ENCODE peak calls at places on chromosome 18, in ten cellular contexts. One of them, this sample, is unnamed.
A peak's percentile ranks its signal among the peaks of the same experiment; 100 is the strongest.

GRCh38 chr18:51196116-51196810 is 1.2 kb downstream of the MEX3C start:
- DNase-seq in H54: no peak
- DNase-seq in uterus: peak; percentile 43
- DNase-seq in Peyer's patch: peak; percentile 39
- DNase-seq in testis: peak; percentile 49
- DNase-seq in spleen: peak; percentile 93
- DNase-seq in adrenal gland: peak; percentile 60
- DNase-seq in right lobe of liver: peak; percentile 66
- DNase-seq in transverse colon: peak; percentile 53
- DNase-seq in breast epithelium: no peak
- DNase-seq in this sample: no peak

GRCh38 chr18:37434161-37434860 is 131.3 kb downstream of the CELF4 start:
- DNase-seq in uterus: no peak
- DNase-seq in right lobe of liver: no peak
- DNase-seq in breast epithelium: no peak
- DNase-seq in testis: no peak
- DNase-seq in Peyer's patch: no peak
- DNase-seq in H54: no peak
- DNase-seq in adrenal gland: no peak
- DNase-seq in transverse colon: no peak
- DNase-seq in spleen: no peak
- DNase-seq in this sample: no peak

GRCh38 chr18:50283469-50284209 is 2.3 kb upstream of the MBD1 start:
- DNase-seq in transverse colon: no peak
- DNase-seq in testis: no peak
- DNase-seq in right lobe of liver: peak; percentile 37
- DNase-seq in H54: no peak
- DNase-seq in adrenal gland: no peak
- DNase-seq in spleen: no peak
- DNase-seq in Peyer's patch: no peak
- DNase-seq in uterus: no peak
- DNase-seq in breast epithelium: no peak
- DNase-seq in this sample: no peak

GRCh38 chr18:31679133-31679731 is 5.1 kb downstream of the B4GALT6 start:
- DNase-seq in uterus: no peak
- DNase-seq in Peyer's patch: no peak
- DNase-seq in right lobe of liver: no peak
- DNase-seq in transverse colon: no peak
- DNase-seq in breast epithelium: no peak
- DNase-seq in adrenal gland: no peak
- DNase-seq in testis: no peak
- DNase-seq in H54: peak; percentile 28
- DNase-seq in spleen: no peak
- DNase-seq in this sample: no peak

GRCh38 chr18:2147866-2148265 is 423.4 kb downstream of the METTL4 start:
- DNase-seq in Peyer's patch: no peak
- DNase-seq in H54: peak; percentile 6
- DNase-seq in transverse colon: no peak
- DNase-seq in adrenal gland: no peak
- DNase-seq in spleen: no peak
- DNase-seq in testis: no peak
- DNase-seq in uterus: peak; percentile 14
- DNase-seq in breast epithelium: no peak
- DNase-seq in right lobe of liver: no peak
- DNase-seq in this sample: no peak

GRCh38 chr18:50377061-50377798 is 2.4 kb downstream of the SKA1 start:
- DNase-seq in spleen: no peak
- DNase-seq in adrenal gland: no peak
- DNase-seq in breast epithelium: no peak
- DNase-seq in Peyer's patch: no peak
- DNase-seq in transverse colon: no peak
- DNase-seq in uterus: no peak
- DNase-seq in H54: no peak
- DNase-seq in right lobe of liver: no peak
- DNase-seq in testis: no peak
- DNase-seq in this sample: no peak

GRCh38 chr18:48441405-48441881 is 32.3 kb upstream of the ZBTB7C start:
- DNase-seq in Peyer's patch: no peak
- DNase-seq in transverse colon: no peak
- DNase-seq in spleen: no peak
- DNase-seq in uterus: peak; percentile 62
- DNase-seq in breast epithelium: peak; percentile 60
- DNase-seq in adrenal gland: peak; percentile 47
- DNase-seq in testis: peak; percentile 40
- DNase-seq in H54: no peak
- DNase-seq in right lobe of liver: no peak
- DNase-seq in this sample: no peak

GRCh38 chr18:54932472-54932871 is 26.8 kb downstream of the CCDC68 start:
- DNase-seq in testis: no peak
- DNase-seq in H54: no peak
- DNase-seq in spleen: no peak
- DNase-seq in uterus: no peak
- DNase-seq in breast epithelium: no peak
- DNase-seq in adrenal gland: no peak
- DNase-seq in right lobe of liver: no peak
- DNase-seq in Peyer's patch: no peak
- DNase-seq in transverse colon: no peak
- DNase-seq in this sample: no peak

GRCh38 chr18:39951321-39951720 is 2003.7 kb upstream of the PIK3C3 start:
- DNase-seq in breast epithelium: no peak
- DNase-seq in uterus: no peak
- DNase-seq in testis: no peak
- DNase-seq in adrenal gland: no peak
- DNase-seq in spleen: no peak
- DNase-seq in Peyer's patch: no peak
- DNase-seq in transverse colon: no peak
- DNase-seq in right lobe of liver: no peak
- DNase-seq in H54: no peak
- DNase-seq in this sample: no peak

GRCh38 chr18:57794951-57795728 is 8.0 kb downstream of the ATP8B1 start:
- DNase-seq in right lobe of liver: no peak
- DNase-seq in Peyer's patch: no peak
- DNase-seq in testis: no peak
- DNase-seq in breast epithelium: no peak
- DNase-seq in spleen: no peak
- DNase-seq in transverse colon: peak; percentile 56
- DNase-seq in uterus: no peak
- DNase-seq in adrenal gland: no peak
- DNase-seq in H54: no peak
- DNase-seq in this sample: no peak

GRCh38 chr18:24987271-24987932 is 364.6 kb downstream of the ZNF521 start:
- DNase-seq in right lobe of liver: no peak
- DNase-seq in Peyer's patch: no peak
- DNase-seq in adrenal gland: no peak
- DNase-seq in uterus: peak; percentile 28
- DNase-seq in breast epithelium: no peak
- DNase-seq in spleen: no peak
- DNase-seq in testis: no peak
- DNase-seq in H54: no peak
- DNase-seq in transverse colon: no peak
- DNase-seq in this sample: no peak

DNA sequence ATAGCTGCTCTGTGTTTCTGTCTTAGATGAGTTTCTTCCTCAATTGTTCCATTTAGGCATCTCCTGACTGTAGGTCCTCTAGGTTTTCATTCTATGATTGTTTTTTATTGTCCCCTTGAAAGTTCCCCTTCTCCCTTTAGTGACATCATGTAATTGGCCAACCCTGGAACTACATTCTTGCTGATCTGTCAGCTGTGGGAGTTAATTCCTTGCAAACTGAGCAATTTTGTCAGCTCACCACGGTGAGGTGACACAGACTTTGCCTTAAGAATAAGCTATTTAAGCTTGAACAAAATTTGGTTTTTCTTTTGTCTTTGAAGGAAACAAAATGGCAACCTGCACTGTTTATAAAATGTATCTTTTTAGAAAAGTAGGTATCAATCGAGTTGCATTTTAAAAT is 95.9 kb downstream of the TXNL1 start:
- DNase-seq in Peyer's patch: no peak
- DNase-seq in uterus: no peak
- DNase-seq in H54: no peak
- DNase-seq in adrenal gland: no peak
- DNase-seq in transverse colon: no peak
- DNase-seq in testis: no peak
- DNase-seq in spleen: no peak
- DNase-seq in breast epithelium: no peak
- DNase-seq in right lobe of liver: no peak
- DNase-seq in this sample: no peak
- TF ChIP-seq POLR2A in Peyer's patch: no peak
- TF ChIP-seq POLR2A in uterus: no peak
- TF ChIP-seq POLR2A in H54: no peak
- TF ChIP-seq POLR2A in adrenal gland: no peak
- TF ChIP-seq POLR2A in transverse colon: no peak
- TF ChIP-seq POLR2A in testis: no peak
- TF ChIP-seq POLR2A in spleen: no peak
- TF ChIP-seq POLR2A in breast epithelium: no peak
- TF ChIP-seq POLR2A in right lobe of liver: no peak
- TF ChIP-seq POLR2A in this sample: no peak

DNA sequence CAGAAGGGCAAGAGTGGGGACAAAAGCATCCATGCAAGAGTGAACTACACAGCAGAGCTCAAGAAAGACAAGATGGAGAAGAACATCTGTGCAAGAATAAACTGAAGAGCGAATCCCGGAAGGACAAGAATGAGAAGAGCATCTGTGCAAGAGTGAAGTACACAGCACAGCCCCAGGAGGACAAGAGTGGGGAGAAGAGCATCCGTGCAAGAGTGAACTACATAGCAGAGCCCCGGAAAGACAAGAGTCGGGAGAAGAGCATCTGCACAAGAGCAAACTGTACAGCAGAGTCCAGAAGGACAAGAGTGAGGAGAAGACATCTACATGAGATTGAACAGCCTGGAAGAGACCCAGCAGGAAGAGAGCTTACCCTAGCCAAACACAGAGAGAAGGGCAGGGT is 284.6 kb downstream of the PIEZO2 start:
- DNase-seq in H54: no peak
- DNase-seq in spleen: no peak
- DNase-seq in transverse colon: no peak
- DNase-seq in Peyer's patch: no peak
- DNase-seq in testis: no peak
- DNase-seq in adrenal gland: no peak
- DNase-seq in right lobe of liver: no peak
- DNase-seq in breast epithelium: no peak
- DNase-seq in uterus: no peak
- DNase-seq in this sample: no peak
- TF ChIP-seq POLR2A in H54: no peak
- TF ChIP-seq POLR2A in spleen: no peak
- TF ChIP-seq POLR2A in transverse colon: no peak
- TF ChIP-seq POLR2A in Peyer's patch: no peak
- TF ChIP-seq POLR2A in testis: no peak
- TF ChIP-seq POLR2A in adrenal gland: no peak
- TF ChIP-seq POLR2A in right lobe of liver: no peak
- TF ChIP-seq POLR2A in breast epithelium: no peak
- TF ChIP-seq POLR2A in uterus: no peak
- TF ChIP-seq POLR2A in this sample: no peak

GRCh38 chr18:34544930-34545329 is 165.2 kb upstream of the DTNA start:
- DNase-seq in H54: no peak
- DNase-seq in spleen: no peak
- DNase-seq in transverse colon: no peak
- DNase-seq in right lobe of liver: no peak
- DNase-seq in Peyer's patch: no peak
- DNase-seq in testis: no peak
- DNase-seq in breast epithelium: no peak
- DNase-seq in uterus: no peak
- DNase-seq in adrenal gland: no peak
- DNase-seq in this sample: no peak

GRCh38 chr18:34543940-34544339 is 166.2 kb upstream of the DTNA start:
- DNase-seq in Peyer's patch: no peak
- DNase-seq in breast epithelium: no peak
- DNase-seq in spleen: no peak
- DNase-seq in testis: no peak
- DNase-seq in right lobe of liver: no peak
- DNase-seq in uterus: no peak
- DNase-seq in adrenal gland: no peak
- DNase-seq in transverse colon: no peak
- DNase-seq in H54: no peak
- DNase-seq in this sample: no peak

GRCh38 chr18:34542625-34543024 is 167.5 kb upstream of the DTNA start:
- DNase-seq in spleen: no peak
- DNase-seq in Peyer's patch: no peak
- DNase-seq in adrenal gland: no peak
- DNase-seq in H54: no peak
- DNase-seq in transverse colon: no peak
- DNase-seq in breast epithelium: no peak
- DNase-seq in right lobe of liver: no peak
- DNase-seq in testis: no peak
- DNase-seq in uterus: no peak
- DNase-seq in this sample: no peak

GRCh38 chr18:34540897-34541296 is 169.2 kb upstream of the DTNA start:
- DNase-seq in uterus: no peak
- DNase-seq in right lobe of liver: no peak
- DNase-seq in H54: no peak
- DNase-seq in transverse colon: no peak
- DNase-seq in Peyer's patch: no peak
- DNase-seq in spleen: no peak
- DNase-seq in testis: no peak
- DNase-seq in adrenal gland: no peak
- DNase-seq in breast epithelium: no peak
- DNase-seq in this sample: no peak

GRCh38 chr18:34543356-34543755 is 166.7 kb upstream of the DTNA start:
- DNase-seq in testis: no peak
- DNase-seq in spleen: no peak
- DNase-seq in right lobe of liver: no peak
- DNase-seq in uterus: no peak
- DNase-seq in Peyer's patch: no peak
- DNase-seq in H54: no peak
- DNase-seq in breast epithelium: no peak
- DNase-seq in adrenal gland: no peak
- DNase-seq in transverse colon: no peak
- DNase-seq in this sample: no peak
- TF ChIP-seq POLR2A in testis: no peak
- TF ChIP-seq POLR2A in spleen: no peak
- TF ChIP-seq POLR2A in right lobe of liver: no peak
- TF ChIP-seq POLR2A in uterus: no peak
- TF ChIP-seq POLR2A in Peyer's patch: no peak
- TF ChIP-seq POLR2A in H54: no peak
- TF ChIP-seq POLR2A in breast epithelium: no peak
- TF ChIP-seq POLR2A in adrenal gland: no peak
- TF ChIP-seq POLR2A in transverse colon: no peak
- TF ChIP-seq POLR2A in this sample: no peak

DNA sequence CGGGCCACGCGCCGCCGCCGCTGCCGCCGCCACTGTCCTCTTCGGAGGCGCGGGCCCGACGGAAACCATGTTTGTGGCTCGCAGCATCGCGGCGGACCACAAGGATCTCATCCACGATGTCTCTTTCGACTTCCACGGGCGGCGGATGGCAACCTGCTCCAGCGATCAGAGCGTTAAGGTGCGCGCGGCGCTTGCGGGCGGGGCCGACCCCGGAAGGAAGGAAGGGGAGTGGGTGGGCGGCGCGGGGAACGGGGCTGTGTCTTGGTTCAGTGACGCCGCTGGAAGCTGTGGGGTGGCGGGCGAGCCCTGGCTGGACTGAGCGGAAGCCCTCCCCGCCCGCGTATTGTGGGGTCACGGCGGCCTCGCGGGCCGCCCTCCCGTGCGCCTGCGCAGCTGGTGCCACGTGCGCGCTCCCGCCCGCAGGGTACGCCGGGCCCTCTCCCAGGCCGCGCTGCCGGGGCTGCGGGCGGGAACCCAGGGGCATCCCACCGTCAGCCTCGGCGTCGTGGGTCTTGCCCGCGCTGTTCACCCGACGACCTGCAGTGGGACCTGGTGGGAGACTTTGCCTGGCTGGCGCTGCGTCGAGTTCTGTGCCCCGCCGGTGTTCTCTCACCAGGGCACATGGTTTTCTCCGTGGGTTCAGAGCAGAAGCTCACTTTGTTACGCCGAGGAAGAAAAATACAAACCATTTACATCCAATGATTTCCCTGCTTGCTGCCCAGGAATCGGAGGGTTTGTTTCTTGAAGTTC is 419 bp downstream of the SEH1L start:
- DNase-seq in Peyer's patch: peak; percentile 95
- DNase-seq in transverse colon: peak; percentile 96
- DNase-seq in adrenal gland: peak; percentile 95
- DNase-seq in uterus: peak; percentile 92
- DNase-seq in testis: peak; percentile 94
- DNase-seq in spleen: peak; percentile 99
- DNase-seq in right lobe of liver: peak; percentile 98
- DNase-seq in H54: peak; percentile 81
- DNase-seq in breast epithelium: peak; percentile 88
- DNase-seq in this sample: peak; percentile 99
- TF ChIP-seq POLR2A in Peyer's patch: peak; percentile 69
- TF ChIP-seq POLR2A in transverse colon: peak; percentile 82
- TF ChIP-seq POLR2A in adrenal gland: peak; percentile 83
- TF ChIP-seq POLR2A in uterus: peak; percentile 42
- TF ChIP-seq POLR2A in testis: no peak
- TF ChIP-seq POLR2A in spleen: peak; percentile 66
- TF ChIP-seq POLR2A in right lobe of liver: peak; percentile 71
- TF ChIP-seq POLR2A in H54: peak; percentile 73
- TF ChIP-seq POLR2A in breast epithelium: peak; percentile 56
- TF ChIP-seq POLR2A in this sample: peak; percentile 68

This sample was measured in esophagus muscularis mucosa.